ENCODE peak calls at places on chromosomes 13 and 19, in four cellular contexts. M, C, H and W are unnamed samples.

GRCh38 chr13:76820759-76821158 is 65.4 kb downstream of the KCTD12 start:
- DNase-seq in H (no peak), C (no peak), M (no peak), W (no peak)

GRCh38 chr13:67096418-67096817 is 133.7 kb downstream of the PCDH9 start:
- DNase-seq in C (no peak), M (no peak), H (no peak), W (no peak)

GRCh38 chr13:74132152-74132767 is 1.9 kb downstream of the KLF12 start:
- DNase-seq in C (no peak), M (no peak), H (peak; percentile 15), W (no peak)

GRCh38 chr19:43148233-43148632 is 38.1 kb downstream of the PSG5 start:
- DNase-seq in C (no peak), M (no peak), H (no peak), W (no peak)

GRCh38 chr19:53002479-53002878 is 11.2 kb upstream of the ERVV-1 start:
- DNase-seq in M (no peak), H (no peak), C (no peak), W (no peak)

GRCh38 chr13:67230774-67231480 is 791 bp upstream of the PCDH9 start:
- DNase-seq in H (peak; percentile 9), M (peak; percentile 69), C (peak; percentile 8), W (peak; percentile 20)

GRCh38 chr13:30718661-30719520 is 16.5 kb upstream of the ALOX5AP start:
- DNase-seq in H (peak; percentile 24), M (no peak), C (no peak), W (peak; percentile 75)

GRCh38 chr13:77316430-77316829 is 10.5 kb downstream of the MYCBP2 start:
- DNase-seq in C (no peak), H (no peak), M (no peak), W (no peak)

GRCh38 chr13:28440774-28441532 is 54.0 kb downstream of the FLT1 start:
- DNase-seq in H (no peak), C (no peak), M (no peak), W (no peak)

GRCh38 chr19:55156202-55157063 is 1.1 kb downstream of the TNNI3 start:
- DNase-seq in H (peak; percentile 64), C (peak; percentile 93), M (peak; percentile 92), W (no peak)

GRCh38 chr13:23350009-23350408 is 83.5 kb downstream of the SACS start:
- DNase-seq in M (no peak), C (no peak), H (no peak), W (no peak)

GRCh38 chr13:40366119-40366518 is 300.3 kb downstream of the FOXO1 start:
- DNase-seq in C (no peak), H (no peak), M (no peak), W (no peak)

GRCh38 chr13:32791545-32792172 is 205.4 kb downstream of the PDS5B start:
- DNase-seq in C (no peak), H (peak; percentile 30), M (no peak), W (no peak)

GRCh38 chr13:45167611-45168554 is 33.0 kb downstream of the KCTD4 start:
- DNase-seq in M (no peak), C (no peak), H (no peak), W (no peak)
- TF ChIP-seq POLR2AphosphoS5 in M (no peak), C (no peak), H (no peak), W (no peak)

GRCh38 chr19:38449518-38449917 is 16.0 kb downstream of the RYR1 start:
- DNase-seq in H (no peak), C (no peak), M (no peak), W (no peak)
- TF ChIP-seq GABPA in H (no peak), C (no peak), M (no peak), W (no peak)

DNA sequence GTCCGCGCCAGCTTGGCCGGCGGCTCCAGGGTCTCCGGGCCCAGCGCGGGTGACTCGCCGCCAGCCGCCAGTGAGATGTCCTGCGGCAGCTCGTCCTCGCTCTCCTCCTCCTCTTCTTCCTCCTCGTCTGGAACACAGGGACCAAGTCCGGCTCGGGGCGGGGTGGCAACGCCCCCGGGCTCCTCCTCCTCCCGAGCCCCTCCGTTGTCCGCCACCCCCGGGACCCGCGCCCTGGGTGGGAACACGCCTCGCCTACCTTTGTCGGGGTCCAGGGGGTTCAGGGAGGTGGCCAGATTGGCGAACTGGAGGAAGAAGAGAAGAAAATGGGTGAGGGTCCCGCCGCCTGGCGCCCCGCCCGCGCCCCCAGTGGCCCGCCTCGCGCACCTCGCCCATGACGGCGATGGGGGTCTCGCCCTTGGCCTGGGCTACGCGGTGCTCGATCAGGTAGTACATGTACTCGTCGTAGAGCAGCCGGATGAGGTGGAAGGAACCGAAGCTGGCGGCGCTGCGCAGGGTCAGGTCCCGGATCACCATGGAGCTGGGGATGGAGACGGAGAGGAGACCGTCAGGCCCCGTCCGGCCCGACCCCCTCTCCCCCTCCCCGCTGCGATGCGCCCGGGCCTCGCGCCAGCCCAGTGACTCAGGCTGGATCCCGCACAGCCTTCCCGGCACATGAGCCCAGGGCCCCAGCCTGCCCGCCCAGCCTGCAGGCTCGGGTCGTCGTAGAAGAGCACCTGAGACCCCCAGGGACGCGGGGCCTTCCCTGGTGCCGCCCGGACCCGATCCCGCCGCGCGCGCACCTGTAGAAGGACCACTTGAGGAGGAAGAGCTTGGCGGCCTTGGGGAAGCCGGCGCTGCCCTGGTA is 10.7 kb downstream of the DCAF15 start:
- DNase-seq in H (no peak), M (no peak), C (no peak), W (no peak)
- TF ChIP-seq POLR2AphosphoS5 in H (no peak), M (no peak), C (no peak), W (no peak)

DNA sequence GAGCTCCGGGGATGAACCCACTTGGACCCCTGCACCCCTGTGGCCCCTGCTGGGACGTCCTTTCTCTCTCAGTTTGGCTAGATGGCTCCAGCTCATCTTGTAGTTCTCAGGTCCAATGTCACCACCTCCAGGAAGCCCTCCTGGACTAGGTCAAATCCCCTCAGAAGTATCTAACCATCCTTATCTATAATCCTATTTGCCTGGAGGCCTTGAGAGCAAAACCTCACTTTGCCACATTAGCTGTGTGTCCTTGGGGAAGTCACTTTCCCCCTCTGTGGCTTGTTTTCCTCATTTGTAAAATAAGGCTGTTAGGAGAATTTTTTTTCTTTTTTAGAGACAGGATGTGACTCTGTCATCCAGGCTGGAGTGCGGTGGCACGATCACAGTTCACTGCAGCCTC is 42.7 kb upstream of the NFIC start:
- DNase-seq in C (no peak), M (no peak), H (no peak), W (no peak)
- TF ChIP-seq GABPA in C (no peak), M (no peak), H (no peak), W (no peak)

GRCh38 chr13:111129465-111130110 is 14.5 kb downstream of the ARHGEF7 start:
- DNase-seq in M (no peak), H (no peak), C (no peak), W (no peak)
- TF ChIP-seq POLR2AphosphoS5 in M (no peak), H (no peak), C (no peak), W (no peak)

DNA sequence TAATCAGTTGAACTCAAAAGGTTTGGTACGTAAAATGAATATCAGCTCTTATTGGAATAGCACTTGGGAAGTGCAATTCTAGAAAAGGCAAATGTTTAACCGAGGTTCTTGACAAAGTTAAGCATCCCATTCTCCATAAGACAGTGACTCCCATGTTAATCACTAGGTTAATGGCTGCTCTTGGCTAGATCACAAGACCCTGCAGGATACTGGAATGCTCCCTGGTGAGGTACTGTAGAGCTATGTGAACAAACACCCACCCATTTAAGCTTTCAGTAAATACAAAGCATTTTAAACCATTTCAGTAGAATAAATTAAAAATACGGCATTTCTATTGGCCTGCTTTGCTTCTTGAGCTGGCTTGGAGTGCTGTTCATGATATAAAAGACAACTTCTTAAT is 56.5 kb downstream of the TDRD3 start:
- DNase-seq in C (no peak), H (no peak), M (no peak), W (no peak)
- TF ChIP-seq GABPA in C (no peak), H (no peak), M (no peak), W (no peak)

GRCh38 chr13:99969368-99969933 is 2.1 kb downstream of the ZIC5 start:
- DNase-seq in H (no peak), C (no peak), M (peak; percentile 56), W (no peak)

GRCh38 chr13:99971576-99972189 is at the start of gene ZIC5:
- DNase-seq in M (peak; percentile 38), C (no peak), H (no peak), W (no peak)

GRCh38 chr13:99969934-99970760 is 1.4 kb downstream of the ZIC5 start:
- DNase-seq in M (no peak), C (peak; percentile 76), H (peak; percentile 57), W (no peak)

GRCh38 chr13:99972190-99972731 is 694 bp upstream of the ZIC5 start:
- DNase-seq in C (no peak), M (peak; percentile 23), H (no peak), W (no peak)

DNA sequence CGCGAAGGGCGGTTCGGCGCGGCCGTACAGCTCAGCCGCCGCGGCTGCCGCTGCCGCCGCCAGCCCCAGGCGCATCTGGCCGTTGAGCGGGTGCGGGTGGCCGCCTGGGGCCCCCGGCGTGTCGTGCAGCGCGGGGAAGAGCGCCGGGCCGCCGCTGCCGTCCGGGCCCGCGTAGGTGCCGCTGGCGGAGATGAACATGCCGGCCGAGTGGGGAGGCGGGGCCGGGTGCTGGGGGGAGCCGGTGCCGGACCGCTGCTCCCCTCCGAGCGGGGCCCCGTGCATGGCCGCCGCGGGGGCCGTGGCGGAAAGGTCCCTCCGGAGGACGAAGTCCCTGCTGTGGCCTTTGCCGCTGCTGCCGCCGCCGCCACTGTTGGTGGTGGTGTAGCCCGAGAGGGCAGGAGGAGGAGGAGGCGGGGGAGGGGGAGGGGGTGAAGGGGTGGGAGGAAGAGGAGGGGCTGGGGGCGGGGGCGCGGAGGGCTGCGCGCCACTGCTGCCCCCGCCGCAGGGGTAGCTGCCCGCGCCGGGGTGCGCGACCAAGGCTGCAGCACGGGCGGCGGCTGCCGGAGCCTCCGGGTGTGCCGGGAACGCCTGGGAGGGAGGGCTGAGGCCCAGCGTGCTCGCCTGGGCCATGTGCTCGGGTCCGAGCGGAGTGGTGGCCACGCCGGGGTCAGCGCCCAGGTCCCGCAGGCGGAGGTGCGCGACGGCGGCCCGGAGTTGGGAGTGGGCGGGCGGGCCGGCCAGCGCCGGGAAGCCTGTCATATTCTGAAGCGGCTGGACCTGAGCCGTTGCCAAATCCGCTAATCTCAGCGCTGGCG is 599 bp downstream of the ZIC5 start:
- DNase-seq in C (peak; percentile 63), M (peak; percentile 50), H (no peak), W (no peak)
- TF ChIP-seq POLR2AphosphoS5 in C (no peak), M (no peak), H (no peak), W (no peak)

GRCh38 chr19:40798223-40798996 is 581 bp upstream of the EGLN2 start:
- DNase-seq in C (peak; percentile 76), H (peak; percentile 99), M (peak; percentile 77), W (peak; percentile 98)

GRCh38 chr19:40800997-40801377 is 2.0 kb downstream of the EGLN2 start:
- DNase-seq in C (no peak), M (no peak), H (no peak), W (no peak)

GRCh38 chr19:40800339-40800996 is 1.5 kb downstream of the EGLN2 start:
- DNase-seq in M (no peak), H (no peak), C (no peak), W (no peak)

GRCh38 chr19:40798997-40799557 is at the start of gene EGLN2:
- DNase-seq in M (peak; percentile 98), H (no peak), C (peak; percentile 95), W (no peak)

GRCh38 chr19:40799558-40800338 is 757 bp downstream of the EGLN2 start:
- DNase-seq in M (peak; percentile 69), C (no peak), H (no peak), W (no peak)
- TF ChIP-seq GABPA in M (no peak), C (no peak), H (peak; percentile 31), W (no peak)